ENCODE peak calls at places on chromosome 19, in ten cellular contexts. W is heart left ventricle, M is Daoy, B is HT-29, C is cerebellar nuclear complex, A is neural progenitor cell, O is upper lobe of left lung, I is foreskin keratinocyte, D is GM12865, F is ovary. Q is an unnamed sample.

GRCh38 chr19:7888145-7888825 is at the start of gene LRRC8E:
- DNase-seq in A (peak), B (peak), O (peak), C (no peak), M (peak), I (no peak), F (no peak), D (no peak), W (peak), Q (no peak)

GRCh38 chr19:46959962-46960556 is 59.6 kb upstream of the NPAS1 start:
- DNase-seq in F (no peak), O (no peak), D (no peak), I (no peak), M (no peak), C (no peak), A (no peak), B (no peak), W (no peak), Q (no peak)

GRCh38 chr19:30087381-30088138 is 145.5 kb downstream of the URI1 start:
- DNase-seq in C (no peak), F (no peak), M (no peak), W (no peak), O (no peak), I (no peak), D (no peak), A (no peak), B (no peak), Q (no peak)

GRCh38 chr19:42285988-42286348 is 16.0 kb upstream of the PRR19 start:
- DNase-seq in B (no peak), D (no peak), C (no peak), F (no peak), W (no peak), M (no peak), O (no peak), A (no peak), I (no peak), Q (no peak)

GRCh38 chr19:50878851-50879250 is 5.6 kb downstream of the KLK2 start:
- DNase-seq in O (no peak), W (no peak), F (no peak), B (no peak), D (peak), C (no peak), M (no peak), I (no peak), A (no peak), Q (no peak)

GRCh38 chr19:639251-640155 is at the start of gene FGF22:
- DNase-seq in D (peak), F (peak), A (peak), W (peak), O (peak), C (peak), B (peak), I (peak), M (peak), Q (no peak)

GRCh38 chr19:993361-993830 is 6.8 kb upstream of the GRIN3B start:
- DNase-seq in I (no peak), D (no peak), O (peak), W (no peak), C (no peak), F (no peak), B (no peak), M (no peak), A (no peak), Q (no peak)

GRCh38 chr19:56350416-56351045 is 35.9 kb upstream of the ZSCAN5A start:
- DNase-seq in M (peak), D (peak), O (no peak), B (peak), C (no peak), A (peak), I (peak), W (peak), F (peak), Q (peak)

GRCh38 chr19:32691952-32692726 is 518 bp downstream of the NUDT19 start:
- DNase-seq in O (peak), W (peak), C (no peak), M (peak), F (peak), I (peak), D (peak), A (peak), B (peak), Q (peak)